ENCODE peak calls at places on chromosome 20, in four cellular contexts. W, Q, B and P are unnamed samples.

GRCh38 chr20:46004813-46005505 is 3.7 kb upstream of the MMP9 start:
- DNase-seq in W (no peak), B (no peak), Q (no peak), P (no peak)

GRCh38 chr20:57840504-57841296 is 130.9 kb upstream of the PMEPA1 start:
- DNase-seq in B (no peak), Q (no peak), W (no peak), P (no peak)

GRCh38 chr20:44832724-44833123 is 22.4 kb upstream of the RIMS4 start:
- DNase-seq in B (no peak), Q (no peak), W (no peak), P (no peak)

GRCh38 chr20:23048283-23049200 is 930 bp downstream of the THBD start:
- DNase-seq in Q (no peak), B (peak; percentile 23), W (peak; percentile 40), P (peak; percentile 87)

GRCh38 chr20:17570347-17571152 is 675 bp downstream of the DSTN start:
- DNase-seq in B (peak; percentile 53), W (peak; percentile 51), Q (no peak), P (peak; percentile 57)

GRCh38 chr20:23034721-23035671 is at the start of gene SSTR4:
- DNase-seq in Q (no peak), W (no peak), B (no peak), P (peak; percentile 87)

GRCh38 chr20:49832632-49833327 is 20.2 kb downstream of the SLC9A8 start:
- DNase-seq in W (no peak), Q (no peak), B (peak; percentile 26), P (no peak)

GRCh38 chr20:10469599-10469998 is 34.5 kb downstream of the SLX4IP start:
- DNase-seq in W (peak; percentile 32), B (peak; percentile 92), Q (no peak), P (peak; percentile 45)

GRCh38 chr20:64192406-64192805 is 28.2 kb downstream of the MYT1 start:
- DNase-seq in W (no peak), Q (no peak), B (no peak), P (peak; percentile 84)

GRCh38 chr20:19887566-19888268 is 129.4 kb upstream of the NAA20 start:
- DNase-seq in W (no peak), Q (no peak), B (no peak), P (no peak)

GRCh38 chr20:61303675-61304074 is 51.6 kb downstream of the CDH4 start:
- DNase-seq in W (no peak), Q (no peak), B (no peak), P (no peak)

GRCh38 chr20:2911200-2911599 is 37.9 kb downstream of the PTPRA start:
- DNase-seq in B (no peak), W (no peak), Q (no peak), P (no peak)

GRCh38 chr20:51560550-51561307 is 18.2 kb upstream of the NFATC2 start:
- DNase-seq in W (no peak), B (no peak), Q (no peak), P (no peak)

GRCh38 chr20:17969276-17969883 is 562 bp downstream of the MGME1 start:
- DNase-seq in W (no peak), B (peak; percentile 37), Q (no peak), P (peak; percentile 50)

GRCh38 chr20:38430679-38431325 is 4.3 kb downstream of the SNHG17 start:
- DNase-seq in W (no peak), B (no peak), Q (no peak), P (no peak)

GRCh38 chr20:30594112-30594511 is 663.4 kb upstream of the DEFB115 start:
- DNase-seq in B (no peak), W (no peak), Q (no peak), P (peak; percentile 39)

GRCh38 chr20:8755340-8756118 is 313.4 kb upstream of the PLCB4 start:
- DNase-seq in W (no peak), Q (no peak), B (no peak), P (no peak)

GRCh38 chr20:20292472-20292871 is 75.4 kb upstream of the INSM1 start:
- DNase-seq in W (no peak), Q (no peak), B (no peak), P (no peak)

GRCh38 chr20:45341939-45342862 is 6.0 kb downstream of the SDC4 start:
- DNase-seq in Q (peak; percentile 17), B (no peak), W (no peak), P (peak; percentile 91)

GRCh38 chr20:2626853-2627541 is 25.4 kb upstream of the NOP56 start:
- DNase-seq in W (no peak), B (peak; percentile 54), Q (no peak), P (no peak)

GRCh38 chr20:24584538-24585356 is 115.3 kb downstream of the SYNDIG1 start:
- DNase-seq in B (peak; percentile 87), Q (no peak), W (no peak), P (no peak)